ENCODE peak calls at places on chromosomes 7 and 10, in seven cellular contexts. One of them, this sample, is unnamed.

GRCh38 chr10:126966938-126967337 is 61.7 kb downstream of the DOCK1 start:
- DNase-seq in AG09309: no peak
- DNase-seq in occipital lobe: no peak
- DNase-seq in right lobe of liver: no peak
- DNase-seq in amniotic epithelial cell: no peak
- DNase-seq in ACHN: no peak
- DNase-seq in germinal center: no peak
- DNase-seq in this sample: no peak

GRCh38 chr10:100008142-100008522 is 1.6 kb downstream of the DNMBP start:
- DNase-seq in AG09309: no peak
- DNase-seq in occipital lobe: no peak
- DNase-seq in right lobe of liver: no peak
- DNase-seq in amniotic epithelial cell: peak
- DNase-seq in ACHN: peak
- DNase-seq in germinal center: no peak
- DNase-seq in this sample: no peak

GRCh38 chr7:35805876-35806275 is 5.0 kb downstream of the SEPTIN7 start:
- DNase-seq in AG09309: no peak
- DNase-seq in occipital lobe: no peak
- DNase-seq in right lobe of liver: no peak
- DNase-seq in amniotic epithelial cell: peak
- DNase-seq in ACHN: no peak
- DNase-seq in germinal center: no peak
- DNase-seq in this sample: no peak

GRCh38 chr7:150515248-150515647 is 576 bp downstream of the GIMAP7 start:
- DNase-seq in AG09309: no peak
- DNase-seq in occipital lobe: no peak
- DNase-seq in right lobe of liver: no peak
- DNase-seq in amniotic epithelial cell: no peak
- DNase-seq in ACHN: no peak
- DNase-seq in germinal center: no peak
- DNase-seq in this sample: no peak

GRCh38 chr7:144622751-144623150 is 213.1 kb downstream of the TPK1 start:
- DNase-seq in AG09309: no peak
- DNase-seq in occipital lobe: no peak
- DNase-seq in right lobe of liver: no peak
- DNase-seq in amniotic epithelial cell: no peak
- DNase-seq in ACHN: no peak
- DNase-seq in germinal center: no peak
- DNase-seq in this sample: no peak

GRCh38 chr7:103687981-103688380 is 242.0 kb upstream of the SLC26A5 start:
- DNase-seq in AG09309: no peak
- DNase-seq in occipital lobe: no peak
- DNase-seq in right lobe of liver: no peak
- DNase-seq in amniotic epithelial cell: no peak
- DNase-seq in ACHN: no peak
- DNase-seq in germinal center: no peak
- DNase-seq in this sample: no peak

GRCh38 chr7:51278797-51279196 is 37.8 kb downstream of the COBL start:
- DNase-seq in AG09309: no peak
- DNase-seq in occipital lobe: peak
- DNase-seq in right lobe of liver: no peak
- DNase-seq in amniotic epithelial cell: no peak
- DNase-seq in ACHN: no peak
- DNase-seq in germinal center: no peak
- DNase-seq in this sample: no peak

GRCh38 chr10:87705339-87705738 is 45.7 kb downstream of the PAPSS2 start:
- DNase-seq in AG09309: peak
- DNase-seq in occipital lobe: no peak
- DNase-seq in right lobe of liver: no peak
- DNase-seq in amniotic epithelial cell: peak
- DNase-seq in ACHN: no peak
- DNase-seq in germinal center: no peak
- DNase-seq in this sample: no peak

GRCh38 chr7:79241288-79242055 is 212.0 kb downstream of the MAGI2 start:
- DNase-seq in AG09309: peak
- DNase-seq in occipital lobe: no peak
- DNase-seq in right lobe of liver: no peak
- DNase-seq in amniotic epithelial cell: peak
- DNase-seq in ACHN: peak
- DNase-seq in germinal center: no peak
- DNase-seq in this sample: no peak

GRCh38 chr10:78470267-78471103 is 436.8 kb downstream of the RPS24 start:
- DNase-seq in AG09309: no peak
- DNase-seq in occipital lobe: no peak
- DNase-seq in right lobe of liver: no peak
- DNase-seq in amniotic epithelial cell: peak
- DNase-seq in ACHN: no peak
- DNase-seq in germinal center: no peak
- DNase-seq in this sample: no peak

GRCh38 chr10:110076559-110077318 is 69.0 kb downstream of the ADD3 start:
- DNase-seq in AG09309: peak
- DNase-seq in occipital lobe: no peak
- DNase-seq in right lobe of liver: no peak
- DNase-seq in amniotic epithelial cell: peak
- DNase-seq in ACHN: no peak
- DNase-seq in germinal center: peak
- DNase-seq in this sample: no peak

GRCh38 chr10:95500649-95501048 is 60.5 kb downstream of the SORBS1 start:
- DNase-seq in AG09309: no peak
- DNase-seq in occipital lobe: no peak
- DNase-seq in right lobe of liver: no peak
- DNase-seq in amniotic epithelial cell: no peak
- DNase-seq in ACHN: no peak
- DNase-seq in germinal center: no peak
- DNase-seq in this sample: no peak

GRCh38 chr7:90312745-90313144 is 8.4 kb downstream of the FAM237B start:
- DNase-seq in AG09309: no peak
- DNase-seq in occipital lobe: no peak
- DNase-seq in right lobe of liver: no peak
- DNase-seq in amniotic epithelial cell: peak
- DNase-seq in ACHN: no peak
- DNase-seq in germinal center: no peak
- DNase-seq in this sample: no peak

GRCh38 chr7:131940621-131941020 is 384.2 kb upstream of the PODXL start:
- DNase-seq in AG09309: no peak
- DNase-seq in occipital lobe: no peak
- DNase-seq in right lobe of liver: no peak
- DNase-seq in amniotic epithelial cell: no peak
- DNase-seq in ACHN: no peak
- DNase-seq in germinal center: no peak
- DNase-seq in this sample: no peak

GRCh38 chr10:119769886-119770285 is 44.0 kb downstream of the INPP5F start:
- DNase-seq in AG09309: no peak
- DNase-seq in occipital lobe: no peak
- DNase-seq in right lobe of liver: no peak
- DNase-seq in amniotic epithelial cell: peak
- DNase-seq in ACHN: no peak
- DNase-seq in germinal center: no peak
- DNase-seq in this sample: no peak

GRCh38 chr10:68333905-68334431 is 1.2 kb upstream of the PBLD start:
- DNase-seq in AG09309: no peak
- DNase-seq in occipital lobe: no peak
- DNase-seq in right lobe of liver: no peak
- DNase-seq in amniotic epithelial cell: no peak
- DNase-seq in ACHN: no peak
- DNase-seq in germinal center: no peak
- DNase-seq in this sample: no peak